ENCODE peak calls at places on chromosomes 4 and X, in ten cellular contexts. U, E, F, M, J, L, G, T, S and Z are unnamed samples.

GRCh38 chrX:68699960-68700746 is 52.7 kb downstream of the STARD8 start:
- DNase-seq in J (peak), G (no peak), E (no peak), S (peak), T (no peak), F (peak), M (no peak), L (peak), U (no peak), Z (no peak)

GRCh38 chrX:107654778-107655761 is 26.8 kb downstream of the PRPS1 start:
- DNase-seq in G (peak), M (peak), S (peak), L (peak), U (peak), J (peak), T (peak), F (peak), E (no peak), Z (no peak)

GRCh38 chr4:76194325-76194724 is 19.3 kb downstream of the SCARB2 start:
- DNase-seq in F (peak), S (peak), E (no peak), T (no peak), J (peak), L (peak), M (no peak), U (no peak), G (no peak), Z (peak)

GRCh38 chrX:120672389-120672788 is 42.5 kb upstream of the C1GALT1C1 start:
- DNase-seq in J (peak), F (peak), S (peak), E (no peak), L (peak), G (no peak), M (no peak), T (no peak), U (no peak), Z (no peak)

GRCh38 chr4:84920591-84920990 is 45.9 kb downstream of the WDFY3 start:
- DNase-seq in E (no peak), L (peak), J (peak), M (no peak), F (peak), S (peak), U (no peak), G (no peak), T (no peak), Z (peak)

GRCh38 chrX:103017542-103017941 is 46.4 kb downstream of the BEX1 start:
- DNase-seq in M (no peak), S (no peak), F (no peak), L (peak), T (no peak), U (no peak), G (no peak), J (peak), E (peak), Z (no peak)

GRCh38 chr4:87117051-87117729 is 103.2 kb downstream of the KLHL8 start:
- DNase-seq in S (peak), U (no peak), L (no peak), E (no peak), M (no peak), J (no peak), G (peak), F (no peak), T (no peak), Z (no peak)

GRCh38 chr4:167282171-167282864 is 48.0 kb upstream of the SPOCK3 start:
- DNase-seq in F (no peak), U (no peak), M (no peak), S (no peak), L (no peak), J (no peak), E (no peak), G (no peak), T (no peak), Z (no peak)

GRCh38 chr4:21949073-21949457 is 493 bp upstream of the KCNIP4 start:
- DNase-seq in L (peak), M (no peak), S (peak), G (no peak), T (no peak), F (peak), J (no peak), E (no peak), U (no peak), Z (no peak)

GRCh38 chr4:128524311-128524710 is 236.7 kb upstream of the PGRMC2 start:
- DNase-seq in J (peak), F (peak), S (peak), G (no peak), M (no peak), U (no peak), L (peak), E (no peak), T (no peak), Z (no peak)

GRCh38 chrX:30597258-30598012 is 19.9 kb upstream of the TASL start:
- DNase-seq in G (no peak), T (no peak), E (peak), M (no peak), S (no peak), J (no peak), U (no peak), L (no peak), F (no peak), Z (no peak)

GRCh38 chr4:182578402-182578801 is 335.2 kb downstream of the TENM3 start:
- DNase-seq in S (peak), E (no peak), M (no peak), T (no peak), G (peak), J (peak), F (peak), U (no peak), L (peak), Z (no peak)

GRCh38 chrX:32893751-32894150 is 317.6 kb downstream of the DMD start:
- DNase-seq in G (no peak), L (no peak), J (no peak), M (no peak), S (no peak), F (no peak), E (no peak), T (no peak), U (no peak), Z (no peak)

GRCh38 chr4:113921089-113921842 is 58.2 kb downstream of the ARSJ start:
- DNase-seq in L (peak), U (no peak), M (no peak), T (no peak), S (peak), E (no peak), G (no peak), F (no peak), J (no peak), Z (no peak)

GRCh38 chr4:159410076-159410777 is 307.3 kb downstream of the RAPGEF2 start:
- DNase-seq in G (no peak), J (peak), T (no peak), M (no peak), E (no peak), U (no peak), S (no peak), L (peak), F (no peak), Z (no peak)

GRCh38 chr4:177427097-177427665 is 15.1 kb downstream of the AGA start:
- DNase-seq in S (no peak), E (no peak), T (no peak), G (no peak), M (no peak), F (no peak), J (no peak), L (peak), U (no peak), Z (peak)

GRCh38 chrX:39133971-39134370 is 332.7 kb downstream of the MID1IP1 start:
- DNase-seq in L (no peak), F (peak), J (no peak), E (peak), U (peak), T (no peak), S (no peak), G (peak), M (peak), Z (peak)

GRCh38 chr4:147866532-147867271 is 134.8 kb downstream of the ARHGAP10 start:
- DNase-seq in M (peak), F (peak), T (peak), J (peak), G (peak), S (peak), E (peak), U (peak), L (peak), Z (peak)

GRCh38 chr4:47061435-47061834 is 30.1 kb downstream of the GABRB1 start:
- DNase-seq in M (no peak), J (no peak), T (no peak), U (no peak), L (no peak), S (no peak), G (no peak), F (no peak), E (no peak), Z (no peak)

GRCh38 chr4:11625206-11625605 is 196.5 kb upstream of the HS3ST1 start:
- DNase-seq in T (no peak), G (no peak), E (no peak), L (no peak), U (no peak), F (peak), J (no peak), M (no peak), S (no peak), Z (no peak)

GRCh38 chr4:133592106-133592505 is 443.0 kb downstream of the PCDH10 start:
- DNase-seq in E (no peak), L (no peak), U (no peak), S (no peak), F (no peak), M (peak), G (no peak), T (no peak), J (no peak), Z (no peak)

GRCh38 chrX:120839506-120839905 is 36.2 kb downstream of the CT47B1 start:
- DNase-seq in L (peak), U (no peak), G (no peak), F (peak), M (no peak), S (no peak), J (peak), E (no peak), T (no peak), Z (no peak)

GRCh38 chrX:1226249-1226648 is 13.8 kb upstream of the CRLF2 start:
- DNase-seq in J (no peak), S (no peak), L (no peak), M (no peak), T (no peak), E (no peak), G (no peak), U (no peak), F (no peak), Z (no peak)

GRCh38 chr4:73257995-73258667 is 467 bp downstream of the ANKRD17 start:
- DNase-seq in T (peak), L (peak), M (no peak), S (peak), J (peak), U (no peak), G (peak), E (peak), F (peak), Z (peak)